ENCODE peak calls at places on chromosomes 1 and 21, in seven cellular contexts. I is IMR-90, F is K562, U is A549, K is SK-N-SH, M is H1, Q is GM12878. Z is an unnamed sample.
A peak's percentile ranks its signal among the peaks of the same experiment; 100 is the strongest.

GRCh38 chr1:116486424-116486823 is 84.4 kb downstream of the CD58 start:
- DNase-seq in I (peak; percentile 88), F (no peak), U (no peak), K (no peak), M (no peak), Q (no peak), Z (no peak)

GRCh38 chr1:210754931-210755670 is 378.8 kb downstream of the KCNH1 start:
- DNase-seq in I (no peak), F (no peak), U (no peak), K (peak; percentile 36), M (no peak), Q (no peak), Z (no peak)

GRCh38 chr1:101178341-101178687 is 58.5 kb upstream of the S1PR1 start:
- DNase-seq in I (no peak), F (no peak), U (no peak), K (no peak), M (no peak), Q (no peak), Z (no peak)

GRCh38 chr1:216456682-216457081 is 33.4 kb upstream of the USH2A start:
- DNase-seq in I (peak; percentile 87), F (no peak), U (no peak), K (peak; percentile 78), M (no peak), Q (no peak), Z (no peak)

GRCh38 chr1:181044449-181044966 is 10.7 kb downstream of the MR1 start:
- DNase-seq in I (peak; percentile 26), F (no peak), U (peak; percentile 59), K (no peak), M (no peak), Q (peak; percentile 60), Z (peak; percentile 82)

GRCh38 chr1:117606608-117607261 is 887 bp downstream of the TENT5C start:
- DNase-seq in I (peak; percentile 51), F (peak; percentile 45), U (no peak), K (no peak), M (no peak), Q (no peak), Z (no peak)

GRCh38 chr1:246516126-246516525 is 9.0 kb upstream of the SMYD3 start:
- DNase-seq in I (no peak), F (no peak), U (no peak), K (no peak), M (no peak), Q (no peak), Z (no peak)

GRCh38 chr1:227849251-227849650 is 33.8 kb downstream of the PRSS38 start:
- DNase-seq in I (no peak), F (no peak), U (no peak), K (no peak), M (no peak), Q (no peak), Z (no peak)

GRCh38 chr1:54248966-54249365 is 49.0 kb downstream of the MRPL37 start:
- DNase-seq in I (no peak), F (no peak), U (no peak), K (no peak), M (no peak), Q (no peak), Z (no peak)

GRCh38 chr1:1631793-1632420 is at the start of gene MMP23B:
- DNase-seq in I (no peak), F (no peak), U (no peak), K (peak; percentile 61), M (no peak), Q (no peak), Z (no peak)

GRCh38 chr1:7679873-7680790 is 91.0 kb upstream of the VAMP3 start:
- DNase-seq in I (peak; percentile 13), F (peak; percentile 75), U (peak; percentile 31), K (peak; percentile 93), M (no peak), Q (no peak), Z (no peak)

GRCh38 chr1:154325583-154326545 is 539 bp downstream of the ATP8B2 start:
- DNase-seq in I (peak; percentile 89), F (peak; percentile 86), U (peak; percentile 97), K (peak; percentile 90), M (no peak), Q (no peak), Z (peak; percentile 82)

GRCh38 chr1:216054593-216054992 is 368.7 kb downstream of the USH2A start:
- DNase-seq in I (no peak), F (no peak), U (no peak), K (no peak), M (no peak), Q (no peak), Z (no peak)

DNA sequence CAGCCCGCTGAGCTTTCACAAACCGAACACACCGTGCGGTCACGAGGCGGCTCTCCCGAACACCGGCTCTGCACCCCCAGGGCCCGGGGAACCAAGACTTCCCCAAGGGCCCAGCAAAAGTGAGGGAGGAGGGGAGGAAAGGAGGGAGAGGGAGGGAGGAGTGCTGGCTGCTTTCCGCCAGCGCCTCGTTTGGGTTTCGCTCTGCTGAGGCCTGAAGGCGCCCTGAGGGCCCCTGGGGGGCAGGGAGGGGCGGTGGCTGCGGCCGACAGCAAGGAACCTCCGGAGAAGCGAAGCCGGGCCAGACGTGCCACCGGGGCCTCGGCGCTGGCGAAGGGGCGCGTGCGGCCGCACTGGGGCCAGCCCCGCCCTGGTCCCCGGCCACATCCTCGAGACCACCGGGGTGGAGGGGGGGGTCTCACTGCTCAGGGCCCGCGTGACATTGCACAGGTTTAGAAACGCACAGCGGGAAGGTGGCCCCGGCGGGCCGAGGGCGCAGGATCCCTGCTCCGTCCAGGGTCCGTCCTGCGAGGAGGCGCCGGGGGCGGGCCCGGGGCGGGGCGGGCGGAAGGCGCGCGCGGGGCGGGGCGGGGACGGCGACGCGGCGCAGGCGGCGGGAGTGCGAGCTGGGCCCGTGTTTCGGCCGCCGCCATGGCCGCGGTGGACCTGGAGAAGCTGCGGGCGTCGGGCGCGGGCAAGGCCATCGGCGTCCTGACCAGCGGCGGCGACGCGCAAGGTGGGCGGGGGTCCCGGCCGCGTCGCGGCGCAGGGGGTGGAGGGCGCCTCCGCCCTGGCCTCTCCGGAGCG is at the start of gene PFKL:
- DNase-seq in I (peak; percentile 20), F (peak; percentile 92), U (peak; percentile 71), K (peak; percentile 96), M (peak; percentile 29), Q (peak; percentile 59), Z (peak; percentile 24)
- TF ChIP-seq RFX5 in I (no peak), F (no peak), U (no peak), K (no peak), M (no peak), Q (no peak), Z (no peak)

GRCh38 chr1:5911871-5912271 is 80.4 kb downstream of the NPHP4 start:
- DNase-seq in I (no peak), F (no peak), U (no peak), K (no peak), M (no peak), Q (no peak), Z (no peak)

GRCh38 chr1:5913876-5914275 is 78.3 kb downstream of the NPHP4 start:
- DNase-seq in I (no peak), F (no peak), U (no peak), K (no peak), M (no peak), Q (no peak), Z (no peak)

GRCh38 chr1:5911157-5911556 is 81.1 kb downstream of the NPHP4 start:
- DNase-seq in I (no peak), F (no peak), U (no peak), K (peak; percentile 47), M (no peak), Q (no peak), Z (no peak)

GRCh38 chr1:5914676-5915285 is 77.4 kb downstream of the NPHP4 start:
- DNase-seq in I (no peak), F (no peak), U (no peak), K (peak; percentile 45), M (no peak), Q (no peak), Z (no peak)

GRCh38 chr1:5913078-5913845 is 79.0 kb downstream of the NPHP4 start:
- DNase-seq in I (peak; percentile 34), F (no peak), U (no peak), K (no peak), M (no peak), Q (no peak), Z (no peak)
- TF ChIP-seq RFX5 in I (no peak), F (no peak), U (no peak), K (no peak), M (no peak), Q (no peak), Z (no peak)

DNA sequence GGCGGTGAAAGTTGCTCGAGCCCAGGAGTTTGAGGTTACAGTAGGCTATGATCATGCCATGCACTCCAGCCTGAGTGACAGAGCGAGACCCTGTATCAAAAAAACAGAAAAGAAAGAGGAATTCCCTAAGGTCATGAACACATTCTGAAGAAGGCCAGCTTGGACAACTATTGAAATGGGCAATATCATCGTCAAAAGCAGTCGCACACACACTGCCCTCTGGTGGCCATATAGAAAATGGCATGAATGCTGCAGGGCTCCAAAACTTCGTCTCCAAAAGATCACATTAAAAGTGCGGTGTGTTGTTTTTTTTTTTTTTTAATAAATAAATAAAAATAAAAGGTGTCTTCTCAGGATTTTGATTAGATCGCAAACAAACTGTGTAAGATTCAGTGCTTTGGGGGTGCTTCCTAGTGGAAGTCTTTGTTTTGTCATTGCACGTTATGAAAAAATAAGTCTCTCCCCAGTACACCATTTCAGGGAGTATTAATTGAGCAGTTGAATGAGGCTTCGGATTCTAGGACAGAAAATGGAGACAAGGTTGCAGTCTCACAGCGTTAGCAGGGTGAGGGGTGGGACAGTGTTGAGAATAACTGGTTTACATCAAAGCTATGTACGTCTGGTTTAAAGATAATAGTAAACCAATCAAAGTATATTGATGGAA is 87.5 kb upstream of the FMN2 start:
- DNase-seq in I (peak; percentile 16), F (peak; percentile 65), U (peak; percentile 37), K (peak; percentile 56), M (no peak), Q (no peak), Z (no peak)
- TF ChIP-seq RFX5 in I (no peak), F (no peak), U (no peak), K (no peak), M (no peak), Q (no peak), Z (no peak)

GRCh38 chr1:10065760-10066159 is 33.0 kb downstream of the UBE4B start:
- DNase-seq in I (no peak), F (no peak), U (no peak), K (no peak), M (no peak), Q (no peak), Z (no peak)

GRCh38 chr1:10061276-10061675 is 28.5 kb downstream of the UBE4B start:
- DNase-seq in I (no peak), F (no peak), U (no peak), K (no peak), M (no peak), Q (no peak), Z (no peak)

GRCh38 chr1:10064416-10065343 is 31.9 kb downstream of the UBE4B start:
- DNase-seq in I (peak; percentile 73), F (no peak), U (no peak), K (no peak), M (no peak), Q (no peak), Z (no peak)

GRCh38 chr1:10065344-10065685 is 32.6 kb downstream of the UBE4B start:
- DNase-seq in I (no peak), F (no peak), U (no peak), K (no peak), M (no peak), Q (no peak), Z (peak; percentile 48)

DNA sequence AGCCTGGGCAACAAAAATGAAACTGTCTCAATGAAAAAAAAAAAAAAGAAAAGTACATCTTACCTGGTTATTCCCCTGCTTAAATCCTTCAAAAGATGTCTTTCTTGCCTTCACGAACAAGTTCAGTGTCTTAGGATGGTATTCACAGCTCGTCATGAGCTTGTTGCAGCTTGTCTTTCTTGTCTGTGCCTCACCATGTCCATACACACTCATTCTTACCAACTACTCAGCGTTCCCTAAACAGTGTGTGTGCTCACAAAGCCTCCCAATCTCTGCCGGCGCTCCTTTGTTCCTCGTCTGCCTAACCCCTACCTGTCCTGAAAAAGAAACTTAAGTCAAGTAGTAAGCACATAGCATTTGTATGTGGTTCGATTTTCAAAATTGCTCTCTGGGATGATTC is 31.1 kb downstream of the UBE4B start:
- DNase-seq in I (no peak), F (no peak), U (no peak), K (no peak), M (no peak), Q (no peak), Z (no peak)
- TF ChIP-seq RFX5 in I (no peak), F (no peak), U (no peak), K (no peak), M (no peak), Q (no peak), Z (no peak)